ENCODE peak calls at places on chromosomes 1 and 21, in ten cellular contexts. T, X, R, Z, D, M, Q, W, N and O are unnamed samples.
A peak's percentile ranks its signal among the peaks of the same experiment; 100 is the strongest.

GRCh38 chr1:245085508-245086095 is 69.2 kb upstream of the KIF26B start:
- DNase-seq in Z (no peak), Q (peak; percentile 92), N (no peak), X (no peak), W (peak; percentile 93), M (peak; percentile 51), D (peak; percentile 88), R (no peak), T (no peak), O (peak; percentile 86)

GRCh38 chr1:18282851-18283600 is 175.4 kb downstream of the IGSF21 start:
- DNase-seq in Q (no peak), M (peak; percentile 80), Z (no peak), R (no peak), X (no peak), T (no peak), D (no peak), N (no peak), W (no peak), O (no peak)

GRCh38 chr21:27505516-27505915 is 538.6 kb upstream of the ADAMTS5 start:
- DNase-seq in N (no peak), T (no peak), Q (peak; percentile 58), W (peak; percentile 79), R (no peak), Z (no peak), D (peak; percentile 69), X (no peak), M (no peak), O (no peak)

GRCh38 chr1:36253463-36253862 is 29.2 kb downstream of the THRAP3 start:
- DNase-seq in D (peak; percentile 55), Z (no peak), N (no peak), Q (no peak), T (no peak), X (no peak), M (no peak), W (no peak), R (no peak), O (peak; percentile 63)

GRCh38 chr1:83845437-83846071 is 153.4 kb downstream of the TTLL7 start:
- DNase-seq in D (peak; percentile 14), T (no peak), W (no peak), X (no peak), Z (no peak), M (no peak), N (no peak), Q (no peak), R (no peak), O (no peak)

GRCh38 chr1:203340112-203340804 is 10.7 kb downstream of the FMOD start:
- DNase-seq in N (peak; percentile 68), D (peak; percentile 90), T (peak; percentile 81), Q (no peak), X (peak; percentile 79), W (no peak), M (peak; percentile 83), Z (peak; percentile 79), R (peak; percentile 52), O (peak; percentile 49)

GRCh38 chr1:37741130-37741529 is 23.8 kb downstream of the EPHA10 start:
- DNase-seq in D (peak; percentile 73), Z (no peak), M (no peak), W (no peak), R (no peak), N (no peak), Q (no peak), X (no peak), T (no peak), O (no peak)

GRCh38 chr21:45749974-45750373 is 106.4 kb downstream of the PCBP3 start:
- DNase-seq in D (no peak), R (no peak), N (no peak), W (no peak), Q (no peak), X (no peak), T (no peak), M (no peak), Z (no peak), O (no peak)

GRCh38 chr1:43285269-43285986 is at the start of gene C1orf210:
- DNase-seq in N (peak; percentile 89), Z (peak; percentile 93), R (no peak), M (no peak), W (no peak), X (no peak), D (no peak), T (peak; percentile 94), Q (no peak), O (no peak)

GRCh38 chr1:156826596-156826995 is 9.9 kb upstream of the SH2D2A start:
- DNase-seq in Z (no peak), M (no peak), T (no peak), X (no peak), R (no peak), W (no peak), Q (peak; percentile 28), D (peak; percentile 60), N (no peak), O (no peak)

GRCh38 chr1:201655243-201655642 is 116.3 kb downstream of the NAV1 start:
- DNase-seq in Z (no peak), Q (no peak), R (no peak), D (peak; percentile 73), W (peak; percentile 82), N (no peak), T (no peak), X (no peak), M (no peak), O (no peak)

DNA sequence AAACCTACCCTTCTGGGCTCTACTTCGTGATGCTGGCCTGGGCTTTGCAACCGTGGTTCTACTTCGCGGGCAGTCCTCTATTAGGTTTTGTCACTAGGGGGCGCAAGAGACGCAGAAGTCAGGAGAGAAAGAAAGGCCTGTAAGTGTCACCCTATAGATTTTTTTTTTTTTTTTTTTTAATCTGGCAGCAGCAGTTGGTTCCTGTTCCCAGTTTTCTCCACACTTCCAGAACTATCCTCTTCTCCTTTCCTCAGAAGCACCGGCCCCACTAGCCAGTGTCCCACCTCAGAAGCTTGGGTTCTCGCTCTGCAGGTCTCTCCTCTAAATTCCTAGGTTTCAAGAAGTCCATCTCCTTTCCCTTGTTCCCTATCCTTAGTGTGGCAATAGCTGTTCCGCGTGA is 9.1 kb upstream of the LCE2D start:
- DNase-seq in W (no peak), D (peak; percentile 54), M (peak; percentile 71), N (no peak), Q (no peak), X (no peak), T (peak; percentile 34), Z (peak; percentile 35), R (no peak), O (peak; percentile 7)
- TF ChIP-seq CTCF in W (peak; percentile 77), D (peak; percentile 77), M (peak; percentile 72), N (peak; percentile 53), Q (peak; percentile 59), X (no peak), T (peak; percentile 27), Z (peak; percentile 43), R (peak; percentile 56), O (peak; percentile 80)

DNA sequence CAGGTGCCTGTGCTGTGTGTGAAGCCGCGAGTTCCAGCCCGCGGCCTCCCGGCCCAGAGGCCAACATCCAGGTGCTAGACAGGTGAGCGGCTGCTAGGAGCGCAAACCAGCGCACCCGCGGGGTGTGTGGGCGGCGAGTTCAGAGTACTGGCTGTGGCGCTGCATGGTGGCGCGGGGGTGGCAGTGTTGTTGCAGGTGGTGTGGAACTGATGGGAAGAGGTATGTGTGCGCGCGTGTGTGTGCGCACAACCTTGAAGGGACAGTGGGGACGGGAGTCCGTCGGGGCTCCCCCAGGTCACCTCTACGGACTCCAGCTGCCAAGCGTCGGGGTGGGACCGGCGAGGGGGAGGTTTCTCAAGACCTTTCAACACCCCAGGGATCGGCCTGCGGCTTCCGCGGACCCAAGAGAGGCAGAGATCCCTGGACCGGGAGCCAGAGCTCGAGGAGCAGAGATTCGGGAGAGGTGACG is 433 bp upstream of the DMBX1 start:
- DNase-seq in R (no peak), M (no peak), X (no peak), T (no peak), D (no peak), W (no peak), N (no peak), Z (peak; percentile 16), Q (no peak), O (no peak)
- H3K4me3 ChIP-seq in R (peak overlapping the region; percentile 56), M (no peak overlapping the region), X (peak overlapping the region; percentile 15), T (peak overlapping the region; percentile 56), D (peak overlapping the region; percentile 23), W (no peak overlapping the region), N (peak overlapping the region; percentile 2), Z (no peak overlapping the region), Q (no peak overlapping the region), O (no peak overlapping the region)

GRCh38 chr1:225660544-225660946 is 7.6 kb upstream of the ENAH start:
- DNase-seq in M (no peak), X (no peak), D (no peak), Z (no peak), W (no peak), R (no peak), Q (no peak), T (no peak), N (no peak), O (no peak)

GRCh38 chr1:225658041-225658440 is 5.1 kb upstream of the ENAH start:
- DNase-seq in Q (peak; percentile 34), R (no peak), W (no peak), D (no peak), T (no peak), X (no peak), N (no peak), M (no peak), Z (no peak), O (no peak)

GRCh38 chr1:225657462-225657989 is 4.6 kb upstream of the ENAH start:
- DNase-seq in Q (peak; percentile 74), T (no peak), Z (no peak), X (no peak), D (peak; percentile 81), W (peak; percentile 38), M (no peak), R (no peak), N (no peak), O (no peak)

GRCh38 chr1:225664762-225665161 is 11.8 kb upstream of the ENAH start:
- DNase-seq in T (no peak), X (no peak), Q (no peak), D (no peak), M (no peak), W (no peak), N (no peak), Z (no peak), R (no peak), O (no peak)

GRCh38 chr1:225662155-225662554 is 9.2 kb upstream of the ENAH start:
- DNase-seq in M (no peak), X (no peak), R (no peak), Q (no peak), Z (no peak), W (no peak), T (no peak), D (no peak), N (no peak), O (no peak)
- TF ChIP-seq CTCF in M (no peak), X (no peak), R (no peak), Q (no peak), Z (no peak), W (no peak), T (no peak), D (no peak), N (no peak), O (no peak)

GRCh38 chr1:24927886-24928630 is 2.0 kb downstream of the RUNX3 start:
- DNase-seq in Q (no peak), R (no peak), D (peak; percentile 13), W (no peak), Z (no peak), T (no peak), X (no peak), N (no peak), M (no peak), O (no peak)
- H3K4me3 ChIP-seq in Q (peak overlapping the region; percentile 66), R (peak overlapping the region; percentile 52), D (no peak overlapping the region), W (peak overlapping the region; percentile 44), Z (no peak overlapping the region), T (peak overlapping the region; percentile 53), X (no peak overlapping the region), N (peak overlapping the region; percentile 17), M (peak overlapping the region; percentile 79), O (no peak overlapping the region)